ENCODE peak calls at places on chromosomes 16 and 17, in five cellular contexts. U is A549, J is stomach, N is adrenal gland, H is IMR-90. X is an unnamed sample.

GRCh38 chr17:7137182-7137943 is 22.7 kb upstream of the ASGR2 start:
- DNase-seq in U (no peak), J (no peak), N (peak; percentile 17), H (no peak), X (no peak)

GRCh38 chr16:12674096-12674495 is 129.6 kb downstream of the CPPED1 start:
- DNase-seq in U (no peak), J (no peak), N (no peak), H (peak; percentile 46), X (no peak)

GRCh38 chr17:15490634-15491261 is 23.3 kb upstream of the CDRT4 start:
- DNase-seq in U (no peak), J (no peak), N (peak; percentile 74), H (peak; percentile 76), X (peak; percentile 69)

GRCh38 chr17:82531431-82531881 is 11.9 kb downstream of the FOXK2 start:
- DNase-seq in U (no peak), J (no peak), N (peak; percentile 60), H (peak; percentile 92), X (no peak)

GRCh38 chr16:84138824-84139627 is 6.0 kb downstream of the HSDL1 start:
- DNase-seq in U (no peak), J (peak; percentile 37), N (peak; percentile 55), H (peak; percentile 52), X (no peak)

GRCh38 chr16:51237861-51238378 is 86.8 kb upstream of the SALL1 start:
- DNase-seq in U (no peak), J (no peak), N (no peak), H (no peak), X (no peak)

GRCh38 chr16:84663433-84664101 is 15.3 kb downstream of the KLHL36 start:
- DNase-seq in U (no peak), J (no peak), N (no peak), H (no peak), X (no peak)

GRCh38 chr16:56608876-56609462 is 585 bp downstream of the MT2A start:
- DNase-seq in U (no peak), J (no peak), N (peak; percentile 35), H (no peak), X (no peak)

GRCh38 chr16:64391009-64391663 is 730.7 kb downstream of the CDH11 start:
- DNase-seq in U (no peak), J (no peak), N (no peak), H (peak; percentile 57), X (no peak)

GRCh38 chr17:32461498-32461852 is 17.2 kb downstream of the PSMD11 start:
- DNase-seq in U (no peak), J (no peak), N (no peak), H (no peak), X (no peak)

GRCh38 chr17:17783825-17784598 is 52.8 kb downstream of the SREBF1 start:
- DNase-seq in U (no peak), J (peak; percentile 61), N (peak; percentile 48), H (no peak), X (peak; percentile 66)

GRCh38 chr17:21213005-21213404 is 956 bp downstream of the TMEM11 start:
- DNase-seq in U (no peak), J (no peak), N (no peak), H (no peak), X (no peak)

GRCh38 chr17:27575100-27575911 is 55.7 kb upstream of the LGALS9 start:
- DNase-seq in U (no peak), J (no peak), N (no peak), H (no peak), X (no peak)
- TF ChIP-seq POLR2A in U (no peak), J (no peak), N (no peak), H (no peak), X (no peak)

GRCh38 chr17:67531291-67531690 is 154.2 kb downstream of the PITPNC1 start:
- DNase-seq in U (no peak), J (no peak), N (peak; percentile 62), H (no peak), X (no peak)
- H3K4me3 ChIP-seq in U (no peak overlapping the region), J (no peak overlapping the region), N (no peak overlapping the region), H (no peak overlapping the region), X (no peak overlapping the region)

GRCh38 chr16:58026705-58027340 is 1.3 kb downstream of the MMP15 start:
- DNase-seq in U (peak; percentile 26), J (peak; percentile 39), N (peak; percentile 19), H (no peak), X (no peak)

GRCh38 chr16:58026139-58026704 is 668 bp downstream of the MMP15 start:
- DNase-seq in U (peak; percentile 56), J (peak; percentile 66), N (peak; percentile 65), H (peak; percentile 17), X (peak; percentile 37)

GRCh38 chr16:58028541-58029070 is 3.1 kb downstream of the MMP15 start:
- DNase-seq in U (no peak), J (no peak), N (peak; percentile 21), H (no peak), X (no peak)

GRCh38 chr16:58028168-58028455 is 2.6 kb downstream of the MMP15 start:
- DNase-seq in U (no peak), J (no peak), N (no peak), H (no peak), X (no peak)

GRCh38 chr16:58027341-58028167 is 2.0 kb downstream of the MMP15 start:
- DNase-seq in U (peak; percentile 74), J (peak; percentile 71), N (peak; percentile 64), H (no peak), X (no peak)
- TF ChIP-seq POLR2A in U (no peak), J (no peak), N (no peak), H (no peak), X (no peak)

DNA sequence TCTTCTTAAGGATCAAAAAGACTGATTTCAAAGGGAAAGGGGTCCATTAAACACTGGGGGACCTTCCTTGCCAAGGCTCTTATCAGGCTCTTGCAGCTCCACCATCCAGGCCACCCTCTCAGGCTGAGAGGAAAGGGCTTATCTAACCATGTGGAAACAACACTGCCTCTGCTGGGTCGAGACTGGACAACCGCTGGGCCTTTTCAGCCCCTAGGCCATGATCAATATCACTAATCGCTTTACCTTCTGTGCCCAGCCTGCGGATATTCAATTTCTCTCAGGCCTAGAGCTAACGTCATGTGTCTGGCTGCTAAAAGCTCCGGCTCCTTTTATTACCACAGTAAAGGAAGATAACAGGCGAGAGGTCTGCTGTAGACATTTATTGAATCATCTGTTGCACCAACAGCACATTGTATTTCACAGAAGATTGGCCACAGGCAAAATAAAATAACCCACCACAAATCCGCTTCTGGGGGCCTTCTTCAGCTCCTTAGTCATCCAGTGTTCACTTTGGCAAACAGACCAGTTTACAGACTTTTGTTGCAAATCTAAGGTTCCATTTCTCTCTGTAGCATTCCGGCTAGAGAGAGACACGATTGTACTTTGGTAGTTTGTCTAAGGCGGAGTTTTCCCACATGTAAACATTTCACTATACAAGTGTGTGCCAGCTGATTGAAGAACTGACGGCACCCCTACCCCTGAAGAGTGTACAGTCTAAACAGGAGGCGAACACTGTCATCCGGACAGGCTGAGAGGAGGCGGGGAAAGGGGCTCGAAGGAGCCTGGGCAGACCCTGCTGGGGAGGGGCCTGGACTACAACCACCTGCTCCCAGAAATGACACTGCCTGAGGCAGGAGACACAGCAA is 13.9 kb downstream of the CYB561 start:
- DNase-seq in U (no peak), J (no peak), N (no peak), H (peak; percentile 66), X (no peak)
- H3K4me3 ChIP-seq in U (no peak overlapping the region), J (no peak overlapping the region), N (no peak overlapping the region), H (no peak overlapping the region), X (no peak overlapping the region)

GRCh38 chr17:44198721-44199552 is 747 bp downstream of the ATXN7L3 start:
- DNase-seq in U (peak; percentile 85), J (peak; percentile 68), N (peak; percentile 58), H (peak; percentile 28), X (peak; percentile 61)

GRCh38 chr17:44202756-44203155 is 3.1 kb upstream of the ATXN7L3 start:
- DNase-seq in U (no peak), J (no peak), N (no peak), H (no peak), X (no peak)

GRCh38 chr17:44199553-44200477 is at the start of gene ATXN7L3:
- DNase-seq in U (peak; percentile 99), J (peak; percentile 99), N (peak; percentile 100), H (peak; percentile 97), X (peak; percentile 99)

GRCh38 chr17:44197980-44198720 is 1.5 kb downstream of the ATXN7L3 start:
- DNase-seq in U (peak; percentile 75), J (no peak), N (peak; percentile 31), H (peak; percentile 41), X (no peak)

GRCh38 chr17:44200478-44201155 is 933 bp upstream of the ATXN7L3 start:
- DNase-seq in U (no peak), J (no peak), N (peak; percentile 36), H (no peak), X (no peak)
- TF ChIP-seq POLR2A in U (no peak), J (no peak), N (no peak), H (no peak), X (no peak)

GRCh38 chr16:73064996-73065349 is 17.0 kb upstream of the ZFHX3 start:
- DNase-seq in U (no peak), J (no peak), N (peak; percentile 33), H (no peak), X (no peak)
- H3K4me3 ChIP-seq in U (no peak overlapping the region), J (no peak overlapping the region), N (peak overlapping the region; percentile 5), H (peak overlapping the region; percentile 22), X (peak overlapping the region; percentile 10)

GRCh38 chr17:42018339-42018738 is 1.1 kb upstream of the DNAJC7 start:
- DNase-seq in U (no peak), J (no peak), N (no peak), H (no peak), X (no peak)
- TF ChIP-seq POLR2A in U (no peak), J (no peak), N (no peak), H (no peak), X (no peak)

GRCh38 chr17:74737299-74738050 is 419 bp downstream of the RAB37 start:
- DNase-seq in U (peak; percentile 80), J (no peak), N (no peak), H (no peak), X (no peak)
- H3K4me3 ChIP-seq in U (peak overlapping the region; percentile 40), J (peak overlapping the region; percentile 34), N (no peak overlapping the region), H (no peak overlapping the region), X (no peak overlapping the region)

X was measured in uterus.